ENCODE peak calls at places on chromosome 12, in five cellular contexts. One of them, this sample, is unnamed.

GRCh38 chr12:50614167-50614762 is 109.5 kb downstream of the DIP2B start:
- DNase-seq in fibroblast of lung: peak
- DNase-seq in mesenchymal stem cell: peak
- DNase-seq in K562: peak
- DNase-seq in neuronal stem cell: no peak
- DNase-seq in this sample: no peak

GRCh38 chr12:101209319-101210302 is at the start of gene SLC5A8:
- DNase-seq in K562: no peak
- DNase-seq in mesenchymal stem cell: no peak
- DNase-seq in neuronal stem cell: no peak
- DNase-seq in fibroblast of lung: no peak
- DNase-seq in this sample: no peak

GRCh38 chr12:47033081-47033480 is 46.3 kb upstream of the PCED1B start:
- DNase-seq in K562: no peak
- DNase-seq in fibroblast of lung: peak
- DNase-seq in neuronal stem cell: no peak
- DNase-seq in mesenchymal stem cell: no peak
- DNase-seq in this sample: no peak

GRCh38 chr12:42166501-42166900 is 21.8 kb upstream of the GXYLT1 start:
- DNase-seq in neuronal stem cell: no peak
- DNase-seq in fibroblast of lung: peak
- DNase-seq in mesenchymal stem cell: no peak
- DNase-seq in K562: no peak
- DNase-seq in this sample: no peak

GRCh38 chr12:19799886-19800602 is 360.8 kb downstream of the AEBP2 start:
- DNase-seq in neuronal stem cell: no peak
- DNase-seq in mesenchymal stem cell: no peak
- DNase-seq in fibroblast of lung: peak
- DNase-seq in K562: no peak
- DNase-seq in this sample: no peak

GRCh38 chr12:121156365-121156764 is 23.7 kb downstream of the P2RX7 start:
- DNase-seq in fibroblast of lung: no peak
- DNase-seq in K562: no peak
- DNase-seq in neuronal stem cell: no peak
- DNase-seq in mesenchymal stem cell: no peak
- DNase-seq in this sample: no peak

GRCh38 chr12:54376596-54377468 is 7.7 kb downstream of the ZNF385A start:
- DNase-seq in fibroblast of lung: no peak
- DNase-seq in neuronal stem cell: no peak
- DNase-seq in K562: no peak
- DNase-seq in mesenchymal stem cell: no peak
- DNase-seq in this sample: no peak

GRCh38 chr12:3421599-3421998 is 69.4 kb upstream of the PRMT8 start:
- DNase-seq in fibroblast of lung: no peak
- DNase-seq in mesenchymal stem cell: no peak
- DNase-seq in neuronal stem cell: no peak
- DNase-seq in K562: no peak
- DNase-seq in this sample: no peak

GRCh38 chr12:80792861-80793260 is 76.1 kb downstream of the MYF5 start:
- DNase-seq in mesenchymal stem cell: no peak
- DNase-seq in K562: no peak
- DNase-seq in fibroblast of lung: no peak
- DNase-seq in neuronal stem cell: no peak
- DNase-seq in this sample: no peak

GRCh38 chr12:51339750-51340149 is 6.7 kb downstream of the CELA1 start:
- DNase-seq in mesenchymal stem cell: no peak
- DNase-seq in K562: no peak
- DNase-seq in fibroblast of lung: no peak
- DNase-seq in neuronal stem cell: no peak
- DNase-seq in this sample: no peak

GRCh38 chr12:110637869-110638441 is 24.0 kb downstream of the TCTN1 start:
- DNase-seq in fibroblast of lung: peak
- DNase-seq in mesenchymal stem cell: peak
- DNase-seq in K562: no peak
- DNase-seq in neuronal stem cell: no peak
- DNase-seq in this sample: no peak

GRCh38 chr12:124456652-124457152 is 110.7 kb downstream of the NCOR2 start:
- DNase-seq in fibroblast of lung: no peak
- DNase-seq in K562: no peak
- DNase-seq in neuronal stem cell: no peak
- DNase-seq in mesenchymal stem cell: no peak
- DNase-seq in this sample: peak

GRCh38 chr12:62763827-62764226 is 171.1 kb downstream of the PPM1H start:
- DNase-seq in neuronal stem cell: no peak
- DNase-seq in K562: no peak
- DNase-seq in mesenchymal stem cell: no peak
- DNase-seq in fibroblast of lung: no peak
- DNase-seq in this sample: no peak

GRCh38 chr12:124448241-124448954 is 119.0 kb downstream of the NCOR2 start:
- DNase-seq in fibroblast of lung: no peak
- DNase-seq in neuronal stem cell: no peak
- DNase-seq in mesenchymal stem cell: no peak
- DNase-seq in K562: no peak
- DNase-seq in this sample: no peak

GRCh38 chr12:8698132-8698829 is 490 bp downstream of the RIMKLB start:
- DNase-seq in fibroblast of lung: peak
- DNase-seq in neuronal stem cell: peak
- DNase-seq in K562: peak
- DNase-seq in mesenchymal stem cell: peak
- DNase-seq in this sample: no peak

GRCh38 chr12:118136559-118137003 is 657 bp downstream of the PEBP1 start:
- DNase-seq in fibroblast of lung: peak
- DNase-seq in neuronal stem cell: peak
- DNase-seq in K562: peak
- DNase-seq in mesenchymal stem cell: peak
- DNase-seq in this sample: peak

GRCh38 chr12:109987615-109988014 is 8.6 kb downstream of the GIT2 start:
- DNase-seq in fibroblast of lung: peak
- DNase-seq in neuronal stem cell: no peak
- DNase-seq in mesenchymal stem cell: no peak
- DNase-seq in K562: no peak
- DNase-seq in this sample: no peak

GRCh38 chr12:56007892-56008471 is 10.9 kb downstream of the SUOX start:
- DNase-seq in neuronal stem cell: no peak
- DNase-seq in fibroblast of lung: peak
- DNase-seq in K562: peak
- DNase-seq in mesenchymal stem cell: peak
- DNase-seq in this sample: no peak

GRCh38 chr12:32305163-32305562 is 94.2 kb upstream of the FGD4 start:
- DNase-seq in neuronal stem cell: no peak
- DNase-seq in mesenchymal stem cell: no peak
- DNase-seq in fibroblast of lung: no peak
- DNase-seq in K562: peak
- DNase-seq in this sample: peak

GRCh38 chr12:24780969-24781368 is 167.9 kb downstream of the BCAT1 start:
- DNase-seq in mesenchymal stem cell: no peak
- DNase-seq in K562: peak
- DNase-seq in neuronal stem cell: no peak
- DNase-seq in fibroblast of lung: peak
- DNase-seq in this sample: peak

GRCh38 chr12:80860206-80860605 is 77.5 kb downstream of the LIN7A start:
- DNase-seq in fibroblast of lung: no peak
- DNase-seq in mesenchymal stem cell: no peak
- DNase-seq in K562: no peak
- DNase-seq in neuronal stem cell: no peak
- DNase-seq in this sample: no peak

GRCh38 chr12:46872135-46872534 is 46.3 kb upstream of the SLC38A4 start:
- DNase-seq in neuronal stem cell: no peak
- DNase-seq in K562: no peak
- DNase-seq in fibroblast of lung: no peak
- DNase-seq in mesenchymal stem cell: no peak
- DNase-seq in this sample: no peak

GRCh38 chr12:73677520-73678291 is 859.9 kb upstream of the ATXN7L3B start:
- DNase-seq in fibroblast of lung: no peak
- DNase-seq in K562: no peak
- DNase-seq in mesenchymal stem cell: no peak
- DNase-seq in neuronal stem cell: no peak
- DNase-seq in this sample: no peak

GRCh38 chr12:10574307-10574706 is 39.1 kb downstream of the MAGOHB start:
- DNase-seq in mesenchymal stem cell: no peak
- DNase-seq in K562: no peak
- DNase-seq in neuronal stem cell: no peak
- DNase-seq in fibroblast of lung: no peak
- DNase-seq in this sample: no peak

GRCh38 chr12:46677749-46678148 is 148.0 kb downstream of the SLC38A4 start:
- DNase-seq in mesenchymal stem cell: peak
- DNase-seq in fibroblast of lung: peak
- DNase-seq in neuronal stem cell: no peak
- DNase-seq in K562: peak
- DNase-seq in this sample: no peak

GRCh38 chr12:47079365-47079893 is at the start of gene PCED1B:
- DNase-seq in K562: peak
- DNase-seq in fibroblast of lung: peak
- DNase-seq in mesenchymal stem cell: peak
- DNase-seq in neuronal stem cell: peak
- DNase-seq in this sample: peak

GRCh38 chr12:34406228-34406995 is 384.1 kb downstream of the ALG10 start:
- DNase-seq in mesenchymal stem cell: no peak
- DNase-seq in neuronal stem cell: no peak
- DNase-seq in fibroblast of lung: no peak
- DNase-seq in K562: no peak
- DNase-seq in this sample: no peak

DNA sequence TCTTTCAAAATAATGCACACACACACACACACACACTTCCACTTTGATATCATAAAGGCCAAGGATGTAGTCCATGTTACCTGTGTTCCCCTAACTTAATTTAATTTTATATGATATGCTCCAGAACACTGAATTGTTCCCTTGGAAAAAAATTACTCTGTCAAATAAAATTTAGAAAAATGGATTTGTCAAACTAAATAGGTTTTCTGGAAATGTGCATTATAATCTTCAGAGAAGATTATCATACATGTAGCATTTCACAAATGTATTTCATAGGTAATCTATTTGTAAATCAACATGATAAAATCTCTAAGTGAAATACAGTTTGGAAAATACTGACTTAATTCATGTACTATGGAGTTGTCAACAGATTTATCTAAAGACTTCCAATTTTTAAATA is 68.6 kb downstream of the CNTN1 start:
- DNase-seq in fibroblast of lung: no peak
- DNase-seq in K562: no peak
- DNase-seq in mesenchymal stem cell: no peak
- DNase-seq in neuronal stem cell: no peak
- DNase-seq in this sample: no peak
- H2AFZ ChIP-seq in fibroblast of lung: no peak
- H2AFZ ChIP-seq in K562: no peak
- H2AFZ ChIP-seq in mesenchymal stem cell: no peak
- H2AFZ ChIP-seq in neuronal stem cell: no peak
- H2AFZ ChIP-seq in this sample: no peak

GRCh38 chr12:13099910-13100609 is 3.4 kb downstream of the GSG1 start:
- DNase-seq in mesenchymal stem cell: peak
- DNase-seq in K562: no peak
- DNase-seq in neuronal stem cell: no peak
- DNase-seq in fibroblast of lung: no peak
- DNase-seq in this sample: no peak

GRCh38 chr12:13100610-13100881 is 2.9 kb downstream of the GSG1 start:
- DNase-seq in neuronal stem cell: no peak
- DNase-seq in K562: no peak
- DNase-seq in mesenchymal stem cell: no peak
- DNase-seq in fibroblast of lung: no peak
- DNase-seq in this sample: no peak

GRCh38 chr12:13099066-13099909 is 4.2 kb downstream of the GSG1 start:
- DNase-seq in mesenchymal stem cell: peak
- DNase-seq in K562: no peak
- DNase-seq in neuronal stem cell: no peak
- DNase-seq in fibroblast of lung: peak
- DNase-seq in this sample: no peak

GRCh38 chr12:13095266-13095995 is 8.0 kb downstream of the GSG1 start:
- DNase-seq in mesenchymal stem cell: no peak
- DNase-seq in fibroblast of lung: no peak
- DNase-seq in neuronal stem cell: no peak
- DNase-seq in K562: no peak
- DNase-seq in this sample: no peak

DNA sequence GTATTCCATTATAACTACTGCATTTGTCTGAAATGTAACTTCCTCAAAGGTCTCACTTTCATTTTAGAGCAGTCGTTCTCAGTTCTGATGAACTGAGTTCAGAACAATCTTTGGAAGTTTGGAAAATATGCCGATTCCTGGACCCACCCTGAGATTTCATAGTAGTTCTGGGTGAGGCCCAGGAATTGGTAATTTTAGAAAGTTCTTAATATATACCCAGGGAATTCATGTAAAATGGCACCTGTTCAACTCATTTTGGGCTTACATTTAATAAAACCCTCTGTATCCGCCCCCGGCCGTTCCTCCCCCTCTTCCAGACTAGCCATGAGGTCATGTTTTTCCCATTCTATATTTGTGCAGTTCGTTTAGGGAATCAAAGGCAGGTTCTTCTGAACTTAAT is 5.9 kb downstream of the GSG1 start:
- DNase-seq in mesenchymal stem cell: no peak
- DNase-seq in K562: no peak
- DNase-seq in neuronal stem cell: no peak
- DNase-seq in fibroblast of lung: no peak
- DNase-seq in this sample: peak
- H2AFZ ChIP-seq in mesenchymal stem cell: no peak
- H2AFZ ChIP-seq in K562: peak
- H2AFZ ChIP-seq in neuronal stem cell: peak
- H2AFZ ChIP-seq in fibroblast of lung: peak
- H2AFZ ChIP-seq in this sample: peak

GRCh38 chr12:71865757-71866536 is 26.4 kb downstream of the TBC1D15 start:
- DNase-seq in mesenchymal stem cell: no peak
- DNase-seq in K562: no peak
- DNase-seq in fibroblast of lung: no peak
- DNase-seq in neuronal stem cell: no peak
- DNase-seq in this sample: no peak
- H2AFZ ChIP-seq in mesenchymal stem cell: no peak
- H2AFZ ChIP-seq in K562: no peak
- H2AFZ ChIP-seq in fibroblast of lung: no peak
- H2AFZ ChIP-seq in neuronal stem cell: no peak
- H2AFZ ChIP-seq in this sample: no peak

DNA sequence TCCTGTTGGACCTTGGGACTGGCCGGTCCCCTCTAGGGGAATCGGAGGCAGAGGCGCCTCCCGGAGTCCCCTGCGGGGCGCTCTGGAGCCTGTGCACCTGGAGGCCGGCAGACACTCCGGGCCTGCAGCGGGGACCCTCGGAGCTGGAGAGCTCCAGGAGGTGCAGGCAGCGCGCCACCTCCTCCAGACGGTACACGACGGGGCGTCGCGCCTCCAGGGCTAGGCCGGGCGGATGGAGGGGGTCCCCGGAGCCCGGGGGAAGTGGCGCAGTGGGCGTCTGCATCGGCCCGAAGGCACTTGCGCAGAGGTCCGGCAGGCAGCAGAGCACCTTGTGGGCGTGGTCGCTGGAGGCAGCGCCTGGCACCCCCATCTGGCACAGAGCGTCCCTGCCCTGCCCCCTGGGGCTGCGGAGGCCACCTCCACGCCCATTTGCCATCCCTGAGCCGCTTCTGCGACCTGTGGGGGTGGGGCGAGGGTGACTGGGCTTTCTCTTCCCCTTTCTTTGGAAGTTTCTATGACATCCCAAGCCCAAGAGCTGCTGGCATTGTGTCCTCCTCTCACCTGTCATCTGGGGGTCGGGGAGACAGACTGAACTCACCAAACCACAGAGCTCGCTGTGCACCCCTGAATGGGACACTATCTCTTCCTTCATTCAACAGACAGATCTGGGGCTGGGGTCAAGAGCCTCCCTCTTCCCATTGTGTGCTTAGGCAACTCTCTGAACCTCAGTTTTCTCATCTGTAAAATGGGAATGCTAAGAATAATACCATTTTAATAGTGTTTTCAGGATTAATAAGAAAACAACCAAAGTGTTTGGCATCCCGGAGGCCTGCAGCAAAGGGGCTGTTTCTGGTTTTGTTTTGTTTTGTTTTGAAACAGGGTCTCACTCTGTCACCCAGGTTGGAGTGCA is 37.5 kb upstream of the CORO1C start:
- DNase-seq in mesenchymal stem cell: no peak
- DNase-seq in fibroblast of lung: no peak
- DNase-seq in neuronal stem cell: peak
- DNase-seq in K562: no peak
- DNase-seq in this sample: peak
- H2AFZ ChIP-seq in mesenchymal stem cell: peak
- H2AFZ ChIP-seq in fibroblast of lung: no peak
- H2AFZ ChIP-seq in neuronal stem cell: peak
- H2AFZ ChIP-seq in K562: no peak
- H2AFZ ChIP-seq in this sample: peak